ENCODE peak calls at places on chromosomes 6 and 20, in ten cellular contexts. X, I, B, M, R, V, E, T, C and H are unnamed samples.
A peak's percentile ranks its signal among the peaks of the same experiment; 100 is the strongest.

GRCh38 chr6:111669326-111669725 is 63.6 kb upstream of the TRAF3IP2 start:
- DNase-seq in X (no peak), R (no peak), T (no peak), M (no peak), V (no peak), E (no peak), B (no peak), C (no peak), I (no peak), H (no peak)

GRCh38 chr20:54618412-54618811 is 143.0 kb downstream of the DOK5 start:
- DNase-seq in C (no peak), M (no peak), R (no peak), B (no peak), E (no peak), X (no peak), I (no peak), T (no peak), V (no peak), H (no peak)

GRCh38 chr6:19835605-19836004 is 1.6 kb upstream of the ID4 start:
- DNase-seq in I (no peak), B (no peak), X (no peak), M (no peak), T (no peak), R (no peak), V (no peak), C (no peak), E (no peak), H (no peak)

GRCh38 chr20:59747671-59748515 is 143.6 kb downstream of the PHACTR3 start:
- DNase-seq in T (no peak), R (no peak), X (no peak), M (no peak), V (peak; percentile 64), C (no peak), I (no peak), B (no peak), E (no peak), H (no peak)

GRCh38 chr6:4274382-4275082 is 139.2 kb upstream of the ECI2 start:
- DNase-seq in T (no peak), B (no peak), E (peak; percentile 22), R (no peak), C (no peak), I (no peak), X (no peak), V (no peak), M (no peak), H (no peak)

GRCh38 chr20:26209171-26209941 is 512.7 kb upstream of the ZNF337 start:
- DNase-seq in E (no peak), R (peak; percentile 10), T (no peak), V (peak; percentile 59), B (no peak), I (no peak), X (peak; percentile 7), C (peak; percentile 17), M (no peak), H (no peak)

GRCh38 chr6:144213293-144213692 is 63.0 kb downstream of the STX11 start:
- DNase-seq in I (no peak), V (no peak), R (no peak), M (no peak), T (no peak), B (no peak), X (no peak), C (no peak), E (no peak), H (no peak)

GRCh38 chr6:110493253-110493800 is 16.9 kb upstream of the SLC22A16 start:
- DNase-seq in T (no peak), R (no peak), E (no peak), M (no peak), C (no peak), X (no peak), I (no peak), B (no peak), V (no peak), H (no peak)

GRCh38 chr6:39209360-39209811 is 19.9 kb downstream of the KCNK5 start:
- DNase-seq in V (no peak), C (no peak), I (no peak), T (no peak), M (no peak), X (no peak), R (no peak), E (peak; percentile 6), B (no peak), H (no peak)

DNA sequence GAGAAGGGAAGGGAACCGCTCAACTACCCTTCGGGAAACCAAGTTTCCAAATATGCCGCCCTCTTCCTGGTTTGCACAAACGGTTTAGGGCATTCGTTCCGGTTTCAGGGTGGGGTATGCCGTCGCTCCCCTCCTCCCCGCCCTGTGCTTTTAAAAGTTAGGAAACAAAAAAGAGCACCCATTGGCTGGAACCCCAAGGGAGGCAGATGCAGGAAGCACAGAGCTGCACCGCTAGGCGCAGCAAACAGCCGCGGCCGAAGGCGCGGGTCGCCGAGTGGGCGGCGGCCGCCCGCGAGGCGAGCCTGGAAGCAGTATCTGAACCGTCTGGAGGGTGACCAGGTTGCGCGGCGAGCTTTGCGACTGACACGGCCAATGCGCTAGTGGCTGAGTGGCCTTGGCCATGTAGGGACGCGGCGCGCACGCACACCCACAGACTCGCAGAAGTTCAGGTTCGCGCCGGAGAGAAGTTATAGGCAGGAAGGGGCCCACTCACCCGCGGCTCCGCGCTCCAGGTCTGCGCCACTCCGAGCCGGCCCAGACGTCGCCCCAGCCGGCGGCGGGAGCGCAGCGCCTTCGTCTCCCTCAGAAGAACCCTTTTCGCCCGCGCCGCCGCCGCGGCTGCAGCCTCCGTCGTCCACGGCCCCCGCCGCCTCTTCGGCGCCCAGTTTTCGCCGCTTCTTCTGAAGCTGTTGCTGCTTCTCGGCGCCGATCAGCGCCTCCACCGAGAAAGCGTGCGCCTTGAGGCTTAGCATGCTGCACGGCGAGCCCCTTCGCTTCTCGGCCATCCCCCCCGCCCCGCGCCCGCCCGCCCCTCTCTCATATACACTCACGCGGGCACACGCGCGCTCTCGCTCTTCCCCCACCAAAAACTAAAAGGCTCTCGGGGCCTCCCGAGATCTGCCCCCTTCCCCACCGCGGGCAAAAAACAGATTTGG is 734 bp downstream of the TBX18 start:
- DNase-seq in I (no peak), E (peak; percentile 90), X (peak; percentile 60), C (no peak), T (no peak), R (peak; percentile 94), M (peak; percentile 25), V (peak; percentile 53), B (peak; percentile 52), H (peak; percentile 34)
- H3K4me3 ChIP-seq in I (no peak overlapping the region), E (peak overlapping the region; percentile 86), X (peak overlapping the region; percentile 65), C (peak overlapping the region; percentile 23), T (peak overlapping the region; percentile 58), R (peak overlapping the region; percentile 68), M (peak overlapping the region; percentile 56), V (peak overlapping the region; percentile 43), B (peak overlapping the region; percentile 66), H (no peak overlapping the region)

GRCh38 chr20:47250360-47250759 is 106.1 kb downstream of the ZMYND8 start:
- DNase-seq in B (no peak), I (no peak), V (no peak), C (no peak), E (no peak), T (no peak), X (no peak), R (no peak), M (no peak), H (no peak)

GRCh38 chr20:47249913-47250312 is 106.6 kb downstream of the ZMYND8 start:
- DNase-seq in M (no peak), X (no peak), B (no peak), R (no peak), T (no peak), C (no peak), E (no peak), V (no peak), I (no peak), H (no peak)

GRCh38 chr20:47251154-47252020 is 105.1 kb downstream of the ZMYND8 start:
- DNase-seq in M (no peak), I (no peak), X (no peak), E (no peak), C (no peak), B (no peak), T (no peak), R (no peak), V (no peak), H (no peak)

GRCh38 chr20:47253860-47254259 is 102.6 kb downstream of the ZMYND8 start:
- DNase-seq in R (peak; percentile 83), C (no peak), I (no peak), X (no peak), E (no peak), V (no peak), B (no peak), T (no peak), M (no peak), H (no peak)

GRCh38 chr20:47252879-47253307 is 103.6 kb downstream of the ZMYND8 start:
- DNase-seq in X (no peak), T (no peak), C (no peak), B (no peak), M (no peak), E (no peak), I (no peak), V (no peak), R (peak; percentile 82), H (no peak)
- H3K4me3 ChIP-seq in X (no peak overlapping the region), T (no peak overlapping the region), C (no peak overlapping the region), B (no peak overlapping the region), M (no peak overlapping the region), E (no peak overlapping the region), I (no peak overlapping the region), V (no peak overlapping the region), R (no peak overlapping the region), H (no peak overlapping the region)

GRCh38 chr6:6919173-6919572 is 188.6 kb upstream of the RREB1 start:
- DNase-seq in R (no peak), B (no peak), E (no peak), C (no peak), M (no peak), V (no peak), T (no peak), I (no peak), X (no peak), H (no peak)

GRCh38 chr6:6915219-6915618 is 192.5 kb upstream of the RREB1 start:
- DNase-seq in C (no peak), X (no peak), T (no peak), B (no peak), V (no peak), I (no peak), M (no peak), E (peak; percentile 9), R (no peak), H (no peak)

GRCh38 chr6:6915813-6916547 is 191.8 kb upstream of the RREB1 start:
- DNase-seq in R (peak; percentile 75), E (no peak), B (peak; percentile 81), I (peak; percentile 48), T (peak; percentile 53), C (no peak), M (peak; percentile 53), V (no peak), X (peak; percentile 54), H (peak; percentile 54)

GRCh38 chr6:6918216-6918983 is 189.4 kb upstream of the RREB1 start:
- DNase-seq in E (peak; percentile 44), R (no peak), V (no peak), B (no peak), X (no peak), I (no peak), T (no peak), M (no peak), C (no peak), H (no peak)

GRCh38 chr6:6916598-6916997 is 191.2 kb upstream of the RREB1 start:
- DNase-seq in C (no peak), M (no peak), E (no peak), T (no peak), V (no peak), B (no peak), X (peak; percentile 29), R (no peak), I (no peak), H (no peak)
- H3K4me3 ChIP-seq in C (no peak overlapping the region), M (no peak overlapping the region), E (no peak overlapping the region), T (no peak overlapping the region), V (no peak overlapping the region), B (no peak overlapping the region), X (no peak overlapping the region), R (no peak overlapping the region), I (no peak overlapping the region), H (no peak overlapping the region)

GRCh38 chr20:63522091-63522868 is 1.7 kb downstream of the PPDPF start:
- DNase-seq in X (no peak), I (peak; percentile 13), E (no peak), R (no peak), B (no peak), M (no peak), C (peak; percentile 40), V (no peak), T (no peak), H (peak; percentile 21)
- H3K4me3 ChIP-seq in X (no peak overlapping the region), I (no peak overlapping the region), E (no peak overlapping the region), R (peak overlapping the region; percentile 74), B (peak overlapping the region; percentile 86), M (no peak overlapping the region), C (peak overlapping the region; percentile 91), V (no peak overlapping the region), T (peak overlapping the region; percentile 90), H (no peak overlapping the region)